ENCODE peak calls at places on chromosomes 16 and 17, in eight cellular contexts. A is heart left ventricle, J is Peyer's patch, Y is esophagus squamous epithelium, B is right lobe of liver, S is tibial nerve, N is uterus, Z is adrenal gland. L is an unnamed sample.

GRCh38 chr16:65121870-65122723 is at the start of gene CDH11:
- DNase-seq in A (peak; percentile 67), J (peak; percentile 49), Y (no peak), B (no peak), S (peak; percentile 41), N (peak; percentile 78), Z (no peak), L (no peak)

GRCh38 chr17:29409963-29410362 is 19.8 kb downstream of the TAOK1 start:
- DNase-seq in A (no peak), J (no peak), Y (no peak), B (no peak), S (no peak), N (no peak), Z (no peak), L (no peak)

GRCh38 chr16:52825882-52826281 is 226.8 kb downstream of the CHD9NB start:
- DNase-seq in A (no peak), J (no peak), Y (no peak), B (no peak), S (no peak), N (no peak), Z (no peak), L (no peak)

GRCh38 chr17:77356109-77356689 is 215.4 kb downstream of the SEC14L1 start:
- DNase-seq in A (peak; percentile 7), J (peak; percentile 41), Y (no peak), B (no peak), S (peak; percentile 10), N (no peak), Z (peak; percentile 64), L (no peak)

GRCh38 chr16:31110106-31111034 is 2.2 kb downstream of the BCKDK start:
- DNase-seq in A (no peak), J (no peak), Y (no peak), B (peak; percentile 51), S (no peak), N (no peak), Z (no peak), L (no peak)

GRCh38 chr16:49575352-49576172 is 202.0 kb downstream of the C16orf78 start:
- DNase-seq in A (peak; percentile 50), J (peak; percentile 80), Y (peak; percentile 17), B (peak; percentile 42), S (no peak), N (no peak), Z (peak; percentile 44), L (peak; percentile 66)

GRCh38 chr17:2949469-2950044 is 113.8 kb downstream of the OR1D5 start:
- DNase-seq in A (no peak), J (peak; percentile 83), Y (no peak), B (no peak), S (no peak), N (no peak), Z (peak; percentile 94), L (no peak)

GRCh38 chr16:69852815-69853214 is 90.7 kb downstream of the WWP2 start:
- DNase-seq in A (no peak), J (no peak), Y (no peak), B (no peak), S (no peak), N (no peak), Z (no peak), L (no peak)

GRCh38 chr16:29940656-29941055 is 14.6 kb upstream of the KCTD13 start:
- DNase-seq in A (no peak), J (no peak), Y (no peak), B (no peak), S (no peak), N (no peak), Z (no peak), L (no peak)

GRCh38 chr16:57240872-57241271 is 4.2 kb upstream of the ARL2BP start:
- DNase-seq in A (no peak), J (no peak), Y (no peak), B (no peak), S (no peak), N (no peak), Z (no peak), L (peak; percentile 67)
- TF ChIP-seq POLR2A in A (no peak), J (no peak), Y (no peak), B (no peak), S (no peak), N (no peak), Z (no peak), L (no peak)

GRCh38 chr16:2767891-2768290 is 9.2 kb downstream of the ELOB start:
- DNase-seq in A (no peak), J (no peak), Y (no peak), B (no peak), S (no peak), N (no peak), Z (peak; percentile 80), L (peak; percentile 64)
- TF ChIP-seq POLR2A in A (no peak), J (no peak), Y (no peak), B (no peak), S (no peak), N (no peak), Z (peak; percentile 54), L (no peak)

GRCh38 chr16:46830902-46831647 is at the start of gene C16orf87:
- DNase-seq in A (peak; percentile 92), J (peak; percentile 96), Y (peak; percentile 79), B (peak; percentile 95), S (peak; percentile 77), N (peak; percentile 89), Z (peak; percentile 94), L (peak; percentile 96)
- TF ChIP-seq POLR2A in A (no peak), J (peak; percentile 58), Y (peak; percentile 18), B (peak; percentile 74), S (peak; percentile 57), N (peak; percentile 66), Z (peak; percentile 80), L (peak; percentile 83)

GRCh38 chr16:84593825-84594724 is 23.8 kb downstream of the COTL1 start:
- DNase-seq in A (no peak), J (peak; percentile 96), Y (peak; percentile 61), B (peak; percentile 58), S (no peak), N (no peak), Z (peak; percentile 39), L (peak; percentile 94)

GRCh38 chr16:84592718-84593117 is 25.2 kb downstream of the COTL1 start:
- DNase-seq in A (no peak), J (no peak), Y (no peak), B (no peak), S (no peak), N (no peak), Z (no peak), L (no peak)

GRCh38 chr16:84596161-84596560 is 21.7 kb downstream of the COTL1 start:
- DNase-seq in A (no peak), J (no peak), Y (no peak), B (no peak), S (no peak), N (no peak), Z (no peak), L (no peak)

GRCh38 chr16:84595052-84595481 is 22.8 kb downstream of the COTL1 start:
- DNase-seq in A (no peak), J (peak; percentile 71), Y (no peak), B (no peak), S (no peak), N (no peak), Z (no peak), L (no peak)

DNA sequence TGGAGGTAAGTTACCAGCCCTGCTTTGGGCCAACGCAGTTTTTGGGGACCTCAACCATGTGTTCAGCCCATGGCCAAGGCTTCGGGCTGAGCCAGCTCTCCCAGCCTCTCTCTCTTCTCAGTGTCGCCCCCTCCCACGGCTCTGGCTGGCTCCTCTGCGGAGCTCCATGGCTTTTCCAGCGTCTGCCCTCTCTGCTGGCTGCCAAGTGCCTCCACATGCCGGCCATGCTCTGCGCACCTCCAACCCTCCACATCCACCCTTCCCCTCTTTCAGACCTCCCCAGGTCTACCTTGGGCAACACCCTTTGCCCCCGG is 23.2 kb downstream of the COTL1 start:
- DNase-seq in A (no peak), J (no peak), Y (no peak), B (no peak), S (no peak), N (no peak), Z (no peak), L (no peak)
- TF ChIP-seq POLR2A in A (no peak), J (no peak), Y (no peak), B (no peak), S (no peak), N (no peak), Z (no peak), L (no peak)

GRCh38 chr17:79831367-79832210 is 7.7 kb downstream of the CBX4 start:
- DNase-seq in A (peak; percentile 72), J (no peak), Y (no peak), B (peak; percentile 84), S (peak; percentile 66), N (no peak), Z (peak; percentile 83), L (peak; percentile 33)
- TF ChIP-seq POLR2A in A (no peak), J (no peak), Y (no peak), B (no peak), S (no peak), N (no peak), Z (no peak), L (no peak)

GRCh38 chr17:21129023-21129681 is 2.4 kb downstream of the DHRS7B start:
- DNase-seq in A (peak; percentile 35), J (no peak), Y (no peak), B (no peak), S (no peak), N (peak; percentile 32), Z (peak; percentile 48), L (peak; percentile 48)

GRCh38 chr17:21127508-21128077 is 829 bp downstream of the DHRS7B start:
- DNase-seq in A (no peak), J (no peak), Y (no peak), B (no peak), S (no peak), N (no peak), Z (no peak), L (peak; percentile 21)

GRCh38 chr17:21125862-21126261 is 902 bp upstream of the DHRS7B start:
- DNase-seq in A (no peak), J (peak; percentile 66), Y (no peak), B (no peak), S (no peak), N (no peak), Z (no peak), L (peak; percentile 48)

GRCh38 chr17:21124096-21124495 is 2.7 kb upstream of the DHRS7B start:
- DNase-seq in A (no peak), J (no peak), Y (no peak), B (no peak), S (no peak), N (no peak), Z (no peak), L (peak; percentile 63)

GRCh38 chr17:21126645-21127507 is at the start of gene DHRS7B:
- DNase-seq in A (peak; percentile 95), J (peak; percentile 99), Y (peak; percentile 56), B (peak; percentile 98), S (peak; percentile 89), N (peak; percentile 96), Z (peak; percentile 95), L (peak; percentile 97)
- TF ChIP-seq POLR2A in A (no peak), J (peak; percentile 79), Y (peak; percentile 69), B (peak; percentile 67), S (no peak), N (no peak), Z (peak; percentile 57), L (peak; percentile 74)

L was measured in NB4.